ENCODE peak calls at places on chromosomes 3 and 15, in eight cellular contexts. Q is cardiac fibroblast, K is heart right ventricle, W is left ventricle myocardium inferior, P is heart left ventricle, N is esophagus muscularis mucosa, U is breast epithelium, I is PC-3. A is an unnamed sample.

GRCh38 chr3:42803800-42804112 is 534 bp downstream of the HIGD1A start:
- DNase-seq in Q (no peak), K (peak; percentile 51), W (peak; percentile 47), P (peak; percentile 43), N (no peak), U (no peak), I (no peak), A (no peak)

GRCh38 chr15:63939531-63940130 is 105.9 kb upstream of the HERC1 start:
- DNase-seq in Q (peak; percentile 88), K (peak; percentile 74), W (peak; percentile 39), P (peak; percentile 77), N (peak; percentile 87), U (peak; percentile 59), I (no peak), A (no peak)

GRCh38 chr3:136380530-136380929 is 130.4 kb downstream of the PCCB start:
- DNase-seq in Q (peak; percentile 46), K (no peak), W (no peak), P (no peak), N (no peak), U (no peak), I (no peak), A (no peak)

GRCh38 chr15:100433304-100433703 is 91.5 kb upstream of the ADAMTS17 start:
- DNase-seq in Q (no peak), K (no peak), W (no peak), P (no peak), N (no peak), U (no peak), I (no peak), A (no peak)

GRCh38 chr15:57607570-57608000 is 15.9 kb downstream of the MYZAP start:
- DNase-seq in Q (peak; percentile 85), K (no peak), W (no peak), P (no peak), N (no peak), U (no peak), I (peak; percentile 94), A (no peak)

GRCh38 chr3:50123394-50124361 is 31.4 kb upstream of the SEMA3F start:
- DNase-seq in Q (no peak), K (no peak), W (no peak), P (no peak), N (no peak), U (no peak), I (no peak), A (no peak)

GRCh38 chr3:149575213-149575961 is 82.4 kb downstream of the WWTR1 start:
- DNase-seq in Q (peak; percentile 97), K (peak; percentile 45), W (peak; percentile 50), P (peak; percentile 32), N (no peak), U (no peak), I (peak; percentile 91), A (no peak)

GRCh38 chr3:102206506-102207145 is 228.2 kb upstream of the ZPLD1 start:
- DNase-seq in Q (peak; percentile 85), K (peak; percentile 64), W (peak; percentile 75), P (peak; percentile 67), N (peak; percentile 92), U (peak; percentile 63), I (peak; percentile 32), A (peak; percentile 65)

GRCh38 chr3:159884661-159885402 is 103.8 kb upstream of the IL12A start:
- DNase-seq in Q (peak; percentile 74), K (no peak), W (no peak), P (no peak), N (peak; percentile 37), U (no peak), I (peak; percentile 78), A (no peak)

GRCh38 chr3:129626744-129627349 is 20.4 kb upstream of the PLXND1 start:
- DNase-seq in Q (peak; percentile 88), K (peak; percentile 95), W (peak; percentile 97), P (peak; percentile 96), N (no peak), U (peak; percentile 64), I (peak; percentile 68), A (no peak)

DNA sequence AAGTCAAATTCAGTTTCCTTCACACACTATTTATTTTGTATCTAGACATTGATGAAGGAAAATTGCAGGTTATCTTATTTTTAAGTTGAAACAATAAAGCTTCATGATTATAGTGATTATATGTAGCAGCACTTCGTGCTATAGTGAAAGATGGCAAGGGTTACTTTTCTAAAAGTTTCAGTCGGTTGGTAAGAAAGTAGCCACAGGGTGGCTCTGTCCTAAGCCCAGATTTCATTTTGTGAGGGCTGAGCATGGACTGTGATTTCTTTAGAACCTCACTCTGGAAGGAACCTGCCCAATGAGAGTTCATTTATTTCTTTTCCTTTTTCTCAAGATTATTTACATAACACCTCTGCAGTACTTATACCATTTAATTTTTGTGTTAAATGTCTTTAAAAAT is 66.5 kb downstream of the NME9 start:
- DNase-seq in Q (no peak), K (no peak), W (no peak), P (no peak), N (no peak), U (no peak), I (no peak), A (no peak)
- TF ChIP-seq CTCF in Q (no peak), K (peak; percentile 18), W (peak; percentile 21), P (no peak), N (no peak), U (no peak), I (peak; percentile 28), A (no peak)

GRCh38 chr3:16883726-16884083 is 1.1 kb upstream of the PLCL2 start:
- DNase-seq in Q (no peak), K (no peak), W (no peak), P (no peak), N (no peak), U (no peak), I (no peak), A (no peak)

GRCh38 chr3:16885948-16886683 is 1.4 kb downstream of the PLCL2 start:
- DNase-seq in Q (peak; percentile 44), K (no peak), W (no peak), P (no peak), N (no peak), U (no peak), I (peak; percentile 29), A (no peak)

GRCh38 chr3:16885588-16885903 is 791 bp downstream of the PLCL2 start:
- DNase-seq in Q (no peak), K (no peak), W (no peak), P (no peak), N (no peak), U (no peak), I (peak; percentile 59), A (no peak)

GRCh38 chr3:16884084-16884747 is 539 bp upstream of the PLCL2 start:
- DNase-seq in Q (peak; percentile 53), K (peak; percentile 74), W (peak; percentile 75), P (peak; percentile 80), N (no peak), U (no peak), I (peak; percentile 55), A (no peak)

GRCh38 chr3:16884748-16885587 is at the start of gene PLCL2:
- DNase-seq in Q (peak; percentile 46), K (no peak), W (peak; percentile 54), P (peak; percentile 52), N (no peak), U (no peak), I (peak; percentile 43), A (no peak)
- TF ChIP-seq CTCF in Q (no peak), K (no peak), W (no peak), P (no peak), N (no peak), U (no peak), I (no peak), A (peak; percentile 16)

GRCh38 chr15:48089664-48090063 is 31.1 kb upstream of the SLC24A5 start:
- DNase-seq in Q (no peak), K (no peak), W (no peak), P (no peak), N (no peak), U (no peak), I (no peak), A (no peak)

GRCh38 chr15:48086162-48086561 is 34.6 kb upstream of the SLC24A5 start:
- DNase-seq in Q (no peak), K (no peak), W (no peak), P (no peak), N (no peak), U (no peak), I (no peak), A (no peak)

GRCh38 chr15:48087844-48088243 is 32.9 kb upstream of the SLC24A5 start:
- DNase-seq in Q (no peak), K (no peak), W (no peak), P (no peak), N (no peak), U (no peak), I (no peak), A (no peak)

GRCh38 chr15:48086582-48086981 is 34.2 kb upstream of the SLC24A5 start:
- DNase-seq in Q (peak; percentile 2), K (no peak), W (no peak), P (no peak), N (no peak), U (peak; percentile 25), I (no peak), A (peak; percentile 61)

DNA sequence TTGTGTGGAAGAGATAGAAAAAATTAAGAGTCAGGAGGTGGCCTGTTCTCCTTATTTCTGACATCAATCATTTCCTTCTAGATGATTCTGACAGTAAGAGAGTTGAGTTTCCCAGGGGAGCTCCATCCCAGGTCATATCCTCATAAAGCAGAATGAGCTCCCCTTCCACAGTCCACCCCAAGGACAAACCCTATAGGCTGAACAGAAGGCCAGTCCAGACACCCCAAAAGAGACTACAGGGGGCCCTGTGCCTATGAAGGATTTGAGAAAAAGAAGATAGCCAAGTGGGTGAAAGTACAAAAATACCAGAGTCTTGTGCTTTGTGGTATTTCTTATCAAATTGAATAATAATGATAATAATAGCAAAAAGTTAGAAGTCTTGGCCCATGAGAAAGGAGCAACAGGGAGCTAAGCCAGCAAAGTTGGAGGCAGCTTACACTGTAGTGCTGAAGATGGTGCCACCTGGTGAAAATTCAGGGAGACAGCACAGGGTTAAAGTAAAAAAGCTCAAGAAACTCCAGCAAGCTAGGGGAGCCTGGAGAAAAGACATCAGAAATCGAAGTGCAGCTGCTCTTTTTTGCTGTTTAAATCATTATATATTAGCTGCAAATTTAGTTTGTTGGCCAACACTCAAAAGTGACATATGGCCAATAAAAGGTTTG is 35.9 kb upstream of the SLC24A5 start:
- DNase-seq in Q (peak; percentile 44), K (no peak), W (no peak), P (no peak), N (no peak), U (no peak), I (peak; percentile 37), A (no peak)
- TF ChIP-seq CTCF in Q (peak; percentile 31), K (peak; percentile 24), W (peak; percentile 37), P (no peak), N (no peak), U (no peak), I (peak; percentile 60), A (peak; percentile 73)

DNA sequence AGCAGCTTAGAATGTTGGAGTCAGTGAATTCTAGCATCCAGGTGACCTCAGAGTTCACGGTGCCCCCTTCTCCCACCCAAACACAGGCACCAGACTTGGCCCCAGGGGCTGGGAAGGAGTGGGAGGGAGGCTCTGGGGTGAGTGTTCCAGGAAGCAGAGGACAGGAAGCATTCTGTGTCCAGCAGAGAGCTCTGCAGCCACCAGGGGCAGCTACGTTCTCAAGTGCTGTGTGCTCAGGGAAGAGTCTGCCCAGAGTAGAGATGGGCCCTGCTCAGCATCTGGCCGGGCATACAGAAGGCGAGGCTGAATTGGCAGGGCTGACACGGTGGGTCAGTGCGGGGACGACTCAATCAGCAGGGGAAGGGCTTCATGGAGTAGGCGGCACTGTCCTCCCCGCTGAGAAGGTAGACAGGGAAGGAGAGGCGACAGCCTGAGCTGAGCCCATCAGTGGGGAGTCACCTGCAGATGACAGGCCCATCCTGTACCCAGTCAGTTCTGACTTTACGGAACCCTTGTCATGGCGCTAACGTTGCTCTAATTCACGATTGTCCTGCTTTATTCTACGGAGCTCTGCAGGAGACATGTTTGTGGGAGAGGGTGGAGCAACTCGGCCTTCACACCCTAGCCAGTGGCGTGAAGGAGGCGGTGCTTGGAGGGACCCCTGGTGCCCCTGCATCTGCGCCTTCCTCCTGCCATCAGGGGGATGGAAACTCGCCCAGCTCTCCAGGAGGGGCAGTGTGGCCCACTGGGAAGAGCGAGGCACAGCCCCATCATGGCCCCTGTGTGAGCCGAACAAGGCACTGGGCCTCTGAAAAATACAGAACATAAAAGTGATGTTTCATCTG is 82.1 kb downstream of the C3orf70 start:
- DNase-seq in Q (peak; percentile 46), K (no peak), W (no peak), P (no peak), N (no peak), U (no peak), I (peak; percentile 46), A (no peak)
- TF ChIP-seq CTCF in Q (peak; percentile 65), K (peak; percentile 30), W (peak; percentile 47), P (no peak), N (peak; percentile 46), U (no peak), I (peak; percentile 51), A (peak; percentile 51)